ENCODE peak calls at places on chromosomes 13 and 19, in four cellular contexts. I is pulmonary artery endothelial cell; R is effector CD4-positive, alpha-beta T cell; V is fibroblast of lung. C is an unnamed sample.

GRCh38 chr19:23033721-23034120 is 30.7 kb upstream of the ZNF728 start:
- DNase-seq in I (no peak), R (no peak), V (no peak), C (no peak)

GRCh38 chr13:49256841-49257240 is 9.1 kb downstream of the CDADC1 start:
- DNase-seq in I (no peak), R (no peak), V (peak), C (no peak)

GRCh38 chr13:29850213-29850898 is at the start of gene UBL3:
- DNase-seq in I (peak), R (peak), V (peak), C (peak)

GRCh38 chr19:2039959-2040646 is 10.9 kb downstream of the MKNK2 start:
- DNase-seq in I (no peak), R (no peak), V (no peak), C (no peak)

GRCh38 chr19:19661675-19662251 is 1.7 kb downstream of the ATP13A1 start:
- DNase-seq in I (no peak), R (no peak), V (no peak), C (no peak)

GRCh38 chr19:18765224-18765623 is 25.9 kb downstream of the COMP start:
- DNase-seq in I (no peak), R (no peak), V (no peak), C (no peak)

GRCh38 chr19:47000373-47000772 is 19.3 kb upstream of the NPAS1 start:
- DNase-seq in I (no peak), R (no peak), V (no peak), C (no peak)

GRCh38 chr13:39461685-39462266 is 141.2 kb downstream of the LHFPL6 start:
- DNase-seq in I (no peak), R (no peak), V (no peak), C (no peak)

GRCh38 chr13:50998326-50998725 is 88.7 kb downstream of the RNASEH2B start:
- DNase-seq in I (no peak), R (no peak), V (no peak), C (no peak)

GRCh38 chr13:111388851-111389500 is 68.5 kb downstream of the TEX29 start:
- DNase-seq in I (no peak), R (no peak), V (no peak), C (no peak)

GRCh38 chr13:23321534-23322241 is 111.8 kb downstream of the SACS start:
- DNase-seq in I (peak), R (no peak), V (peak), C (peak)

GRCh38 chr13:48542581-48543341 is 9.9 kb upstream of the RCBTB2 start:
- DNase-seq in I (no peak), R (no peak), V (peak), C (peak)

C was measured in Calu3.